ENCODE peak calls at places on chromosomes 5 and 9, in five cellular contexts. Z, I, N, E and V are unnamed samples.
A peak's percentile ranks its signal among the peaks of the same experiment; 100 is the strongest.

GRCh38 chr9:7656648-7657047 is 142.9 kb downstream of the DMAC1 start:
- DNase-seq in Z (no peak), I (no peak), N (no peak), E (no peak), V (no peak)

GRCh38 chr5:143102414-143102813 is 301.1 kb downstream of the NR3C1 start:
- DNase-seq in Z (no peak), I (no peak), N (no peak), E (no peak), V (no peak)

GRCh38 chr5:470961-471749 is 28.2 kb downstream of the EXOC3 start:
- DNase-seq in Z (no peak), I (no peak), N (no peak), E (no peak), V (no peak)

GRCh38 chr5:38151878-38152277 is 106.5 kb upstream of the EGFLAM start:
- DNase-seq in Z (no peak), I (no peak), N (no peak), E (no peak), V (peak; percentile 19)

GRCh38 chr9:77952641-77953341 is 78.8 kb downstream of the GNAQ start:
- DNase-seq in Z (no peak), I (no peak), N (peak; percentile 76), E (no peak), V (no peak)

GRCh38 chr5:133969654-133970324 is 1.4 kb upstream of the C5orf15 start:
- DNase-seq in Z (no peak), I (no peak), N (peak; percentile 50), E (no peak), V (no peak)

GRCh38 chr5:149450199-149450598 is 71.1 kb upstream of the IL17B start:
- DNase-seq in Z (no peak), I (peak; percentile 82), N (peak; percentile 75), E (no peak), V (no peak)

GRCh38 chr5:145473032-145473642 is 362.0 kb downstream of the PRELID2 start:
- DNase-seq in Z (no peak), I (no peak), N (no peak), E (no peak), V (no peak)

GRCh38 chr5:110917161-110917875 is 154.2 kb upstream of the TSLP start:
- DNase-seq in Z (no peak), I (no peak), N (peak; percentile 87), E (no peak), V (peak; percentile 38)

GRCh38 chr9:27352457-27353188 is 55.7 kb upstream of the EQTN start:
- DNase-seq in Z (no peak), I (no peak), N (no peak), E (no peak), V (no peak)

GRCh38 chr9:76957258-76957657 is 51.3 kb upstream of the PRUNE2 start:
- DNase-seq in Z (no peak), I (no peak), N (no peak), E (no peak), V (no peak)

GRCh38 chr5:153079396-153079795 is 411.1 kb upstream of the GRIA1 start:
- DNase-seq in Z (no peak), I (no peak), N (no peak), E (no peak), V (no peak)

GRCh38 chr9:128136816-128137793 is 9.6 kb upstream of the PTGES2 start:
- DNase-seq in Z (no peak), I (peak; percentile 56), N (peak; percentile 53), E (no peak), V (peak; percentile 85)

GRCh38 chr9:137388589-137389427 is 34.2 kb downstream of the EXD3 start:
- DNase-seq in Z (no peak), I (no peak), N (no peak), E (no peak), V (no peak)